ENCODE peak calls at places on chromosome 22, in nine cellular contexts. J is left cardiac atrium, O is left ventricle myocardium superior, P is IMR-90, X is Right ventricle myocardium superior, Z is gastroesophageal sphincter, M is Panc1, H is left colon, B is left lung. T is an unnamed sample.

GRCh38 chr22:44752285-44753188 is at the start of gene ARHGAP8:
- ATAC-seq in O (no peak), B (peak), M (peak), X (no peak), H (peak), Z (no peak), P (no peak), J (no peak), T (no peak)

GRCh38 chr22:35947794-35948425 is 80.7 kb downstream of the RBFOX2 start:
- ATAC-seq in O (no peak), P (peak), Z (no peak), J (no peak), M (peak), H (no peak), B (no peak), X (no peak), T (peak)

GRCh38 chr22:24525416-24526037 is 29.4 kb downstream of the GUCD1 start:
- ATAC-seq in B (peak), M (peak), P (peak), O (peak), J (peak), Z (peak), X (peak), H (peak), T (peak)

GRCh38 chr22:25772288-25772687 is 30.3 kb downstream of the MYO18B start:
- ATAC-seq in X (no peak), P (no peak), Z (no peak), O (no peak), J (no peak), H (no peak), B (no peak), M (no peak), T (no peak)

GRCh38 chr22:26590525-26590858 is 560 bp upstream of the TPST2 start:
- ATAC-seq in X (peak), B (peak), Z (peak), P (peak), M (peak), H (peak), J (peak), O (peak), T (peak)

GRCh38 chr22:32803020-32803758 is 1.7 kb downstream of the TIMP3 start:
- ATAC-seq in P (peak), H (peak), X (peak), Z (no peak), O (peak), J (peak), M (no peak), B (peak), T (peak)

GRCh38 chr22:30333707-30334087 is 7.0 kb upstream of the TBC1D10A start:
- ATAC-seq in P (no peak), J (no peak), H (no peak), B (no peak), X (no peak), Z (no peak), O (no peak), M (no peak), T (no peak)

GRCh38 chr22:48303360-48303725 is 1524.3 kb downstream of the BRD1 start:
- ATAC-seq in O (no peak), M (no peak), P (no peak), X (no peak), Z (no peak), J (no peak), B (no peak), H (no peak), T (no peak)

GRCh38 chr22:27879923-27880322 is 39.1 kb downstream of the PITPNB start:
- ATAC-seq in B (peak), X (peak), P (peak), J (peak), H (peak), Z (no peak), M (peak), O (peak), T (peak)

GRCh38 chr22:24494182-24494534 is 974 bp upstream of the UPB1 start:
- ATAC-seq in X (peak), J (no peak), M (no peak), B (peak), H (no peak), O (peak), Z (no peak), P (no peak), T (no peak)

GRCh38 chr22:17829691-17830040 is 55.4 kb upstream of the BID start:
- ATAC-seq in M (peak), P (peak), O (peak), B (peak), X (no peak), Z (peak), H (peak), J (no peak), T (peak)

GRCh38 chr22:25902402-25902801 is 160.4 kb downstream of the MYO18B start:
- ATAC-seq in O (no peak), B (no peak), M (no peak), J (no peak), H (no peak), X (no peak), P (no peak), Z (no peak), T (no peak)

GRCh38 chr22:50548913-50549790 is 3.5 kb downstream of the KLHDC7B start:
- ATAC-seq in M (no peak), H (no peak), O (no peak), X (no peak), J (no peak), B (no peak), P (no peak), Z (no peak), T (no peak)

GRCh38 chr22:20630873-20631617 is 123.6 kb downstream of the MED15 start:
- ATAC-seq in B (peak), O (no peak), X (no peak), J (no peak), H (no peak), P (no peak), M (no peak), Z (no peak), T (no peak)

T was measured in SK-N-SH treated with all-trans-retinoic acid at 6 μM for 48 hours.